ENCODE peak calls at places on chromosomes 5 and 9, in nine cellular contexts. C, O, W, T, Q, B, J, L and S are unnamed samples.

GRCh38 chr9:131624636-131625241 is 79.4 kb downstream of the PRRT1B start:
- DNase-seq in C (peak; percentile 62), O (no peak), W (no peak), T (no peak), Q (no peak), B (no peak), J (peak; percentile 22), L (peak; percentile 38), S (no peak)

GRCh38 chr5:60036539-60036938 is 143.0 kb upstream of the PDE4D start:
- DNase-seq in C (no peak), O (no peak), W (no peak), T (no peak), Q (no peak), B (no peak), J (no peak), L (no peak), S (no peak)

GRCh38 chr9:69582544-69583297 is 89.5 kb downstream of the APBA1 start:
- DNase-seq in C (no peak), O (peak; percentile 28), W (no peak), T (no peak), Q (no peak), B (no peak), J (no peak), L (no peak), S (peak; percentile 66)

GRCh38 chr9:22210262-22210661 is 201.2 kb upstream of the CDKN2B start:
- DNase-seq in C (no peak), O (peak; percentile 59), W (no peak), T (no peak), Q (no peak), B (no peak), J (peak; percentile 36), L (peak; percentile 51), S (peak; percentile 28)

GRCh38 chr5:134151723-134152122 is 25.0 kb downstream of the SKP1 start:
- DNase-seq in C (no peak), O (no peak), W (no peak), T (no peak), Q (no peak), B (no peak), J (no peak), L (peak; percentile 45), S (no peak)

GRCh38 chr5:173795601-173796000 is 92.5 kb upstream of the CPEB4 start:
- DNase-seq in C (no peak), O (peak; percentile 11), W (peak; percentile 49), T (no peak), Q (peak; percentile 93), B (no peak), J (no peak), L (peak; percentile 26), S (no peak)

GRCh38 chr5:143985832-143986485 is 174.0 kb downstream of the HMHB1 start:
- DNase-seq in C (no peak), O (peak; percentile 87), W (no peak), T (no peak), Q (no peak), B (no peak), J (peak; percentile 91), L (peak; percentile 87), S (peak; percentile 88)

GRCh38 chr5:123181394-123181801 is 92.4 kb downstream of the PRDM6 start:
- DNase-seq in C (no peak), O (no peak), W (no peak), T (no peak), Q (peak; percentile 76), B (no peak), J (no peak), L (no peak), S (no peak)

GRCh38 chr5:139639619-139640431 is 8.3 kb upstream of the CXXC5 start:
- DNase-seq in C (peak; percentile 79), O (peak; percentile 49), W (no peak), T (peak; percentile 76), Q (no peak), B (no peak), J (no peak), L (peak; percentile 58), S (no peak)

GRCh38 chr9:86721843-86722705 is 225.2 kb downstream of the GAS1 start:
- DNase-seq in C (no peak), O (peak; percentile 72), W (no peak), T (peak; percentile 87), Q (peak; percentile 35), B (no peak), J (peak; percentile 96), L (peak; percentile 92), S (peak; percentile 84)

GRCh38 chr9:122227576-122227903 is 1.2 kb downstream of the LHX6 start:
- DNase-seq in C (no peak), O (no peak), W (no peak), T (no peak), Q (no peak), B (no peak), J (no peak), L (no peak), S (no peak)
- H3K27ac ChIP-seq in C (no peak overlapping the region), O (no peak overlapping the region), W (no peak overlapping the region), T (no peak overlapping the region), Q (no peak overlapping the region), B (no peak overlapping the region), J (no peak overlapping the region), L (no peak overlapping the region), S (no peak overlapping the region)

GRCh38 chr5:39518516-39518915 is 93.7 kb upstream of the DAB2 start:
- DNase-seq in C (no peak), O (no peak), W (no peak), T (no peak), Q (no peak), B (no peak), J (peak; percentile 96), L (peak; percentile 83), S (no peak)
- H3K4me1 ChIP-seq in C (peaks cover 3% of the 10 kb centered on the region), O (peaks cover 20% of the 10 kb centered on the region), W (no peaks in the 10 kb centered on the region), T (peaks cover 28% of the 10 kb centered on the region), Q (no peaks in the 10 kb centered on the region), B (peaks cover 47% of the 10 kb centered on the region), J (peaks cover 9% of the 10 kb centered on the region), L (peaks cover 74% of the 10 kb centered on the region), S (peaks cover 30% of the 10 kb centered on the region)

GRCh38 chr5:164090358-164090757 is 584.9 kb downstream of the MAT2B start:
- DNase-seq in C (no peak), O (no peak), W (no peak), T (no peak), Q (no peak), B (no peak), J (no peak), L (no peak), S (no peak)
- H3K27ac ChIP-seq in C (no peak overlapping the region), O (no peak overlapping the region), W (no peak overlapping the region), T (no peak overlapping the region), Q (no peak overlapping the region), B (no peak overlapping the region), J (no peak overlapping the region), L (no peak overlapping the region), S (no peak overlapping the region)

GRCh38 chr5:14155075-14155474 is 11.9 kb downstream of the TRIO start:
- DNase-seq in C (no peak), O (no peak), W (no peak), T (no peak), Q (no peak), B (no peak), J (no peak), L (no peak), S (no peak)
- H3K4me1 ChIP-seq in C (peaks cover 42% of the 10 kb centered on the region), O (peaks cover 50% of the 10 kb centered on the region), W (peaks cover 41% of the 10 kb centered on the region), T (peaks cover 81% of the 10 kb centered on the region), Q (peaks cover 38% of the 10 kb centered on the region), B (peaks cover 85% of the 10 kb centered on the region), J (peaks cover 42% of the 10 kb centered on the region), L (peaks cover 88% of the 10 kb centered on the region), S (peaks cover 44% of the 10 kb centered on the region)